ENCODE peak calls at places on chromosomes 2 and 18, in five cellular contexts. B, F, J, D and Z are unnamed samples.

GRCh38 chr2:28049416-28049815 is 158.9 kb downstream of the BABAM2 start:
- DNase-seq in B (no peak), F (no peak), J (no peak), D (no peak), Z (no peak)

GRCh38 chr2:219017166-219017931 is 24.0 kb downstream of the CFAP65 start:
- DNase-seq in J (no peak), F (no peak), B (no peak), D (no peak), Z (peak; percentile 82)

GRCh38 chr18:21117385-21118135 is 5.9 kb upstream of the ROCK1 start:
- DNase-seq in D (no peak), F (peak; percentile 84), B (no peak), J (no peak), Z (no peak)

GRCh38 chr2:182435754-182436153 is 8.9 kb upstream of the PDE1A start:
- DNase-seq in J (no peak), D (no peak), F (peak; percentile 45), B (no peak), Z (no peak)

GRCh38 chr2:205808493-205809121 is 126.3 kb downstream of the NRP2 start:
- DNase-seq in F (no peak), D (no peak), J (no peak), B (no peak), Z (no peak)

GRCh38 chr2:239247401-239248245 is 153.2 kb downstream of the HDAC4 start:
- DNase-seq in B (no peak), F (peak; percentile 81), D (no peak), J (no peak), Z (no peak)

GRCh38 chr2:201360256-201360655 is 3.1 kb upstream of the FLACC1 start:
- DNase-seq in B (no peak), D (no peak), F (no peak), J (no peak), Z (no peak)

GRCh38 chr18:79621501-79621900 is 58.1 kb upstream of the CTDP1 start:
- DNase-seq in F (no peak), J (no peak), D (no peak), B (no peak), Z (peak; percentile 88)

GRCh38 chr2:48144777-48145176 is 238.5 kb upstream of the FBXO11 start:
- DNase-seq in J (no peak), B (no peak), D (no peak), F (no peak), Z (no peak)

GRCh38 chr2:147847746-147848391 is 3.0 kb downstream of the ACVR2A start:
- DNase-seq in F (no peak), B (no peak), D (no peak), J (no peak), Z (no peak)

GRCh38 chr2:230896346-230897115 is 28.5 kb downstream of the GPR55 start:
- DNase-seq in B (peak; percentile 11), F (no peak), D (peak; percentile 37), J (no peak), Z (no peak)

GRCh38 chr2:176924909-176925548 is 287.6 kb upstream of the HNRNPA3 start:
- DNase-seq in F (no peak), J (no peak), D (no peak), B (no peak), Z (no peak)

GRCh38 chr18:77073336-77074093 is 59.1 kb downstream of the MBP start:
- DNase-seq in J (no peak), B (no peak), D (no peak), F (no peak), Z (no peak)

GRCh38 chr2:234630676-234631350 is 133.9 kb upstream of the ARL4C start:
- DNase-seq in F (peak; percentile 29), B (no peak), D (no peak), J (no peak), Z (no peak)

GRCh38 chr2:208280933-208281332 is 14.9 kb downstream of the PIKFYVE start:
- DNase-seq in D (no peak), F (peak; percentile 67), B (no peak), J (no peak), Z (no peak)

GRCh38 chr2:63257473-63257872 is 206.8 kb downstream of the OTX1 start:
- DNase-seq in B (no peak), D (no peak), J (peak; percentile 9), F (no peak), Z (no peak)

GRCh38 chr2:16204791-16205620 is 264.7 kb downstream of the MYCN start:
- DNase-seq in J (no peak), F (no peak), B (no peak), D (peak; percentile 62), Z (no peak)

GRCh38 chr18:8632386-8632785 is 23.1 kb downstream of the RAB12 start:
- DNase-seq in F (no peak), J (no peak), D (no peak), B (no peak), Z (no peak)

GRCh38 chr2:120916446-120916845 is 180.8 kb downstream of the GLI2 start:
- DNase-seq in B (no peak), F (no peak), J (no peak), D (no peak), Z (no peak)

GRCh38 chr18:61736168-61736567 is 156.6 kb downstream of the RNF152 start:
- DNase-seq in F (no peak), D (no peak), J (no peak), B (no peak), Z (no peak)

GRCh38 chr2:157256621-157257020 is 884 bp upstream of the GALNT5 start:
- DNase-seq in F (no peak), J (peak; percentile 29), B (no peak), D (no peak), Z (no peak)

GRCh38 chr18:48733854-48734253 is 195.0 kb downstream of the CTIF start:
- DNase-seq in F (no peak), B (no peak), D (no peak), J (no peak), Z (no peak)

DNA sequence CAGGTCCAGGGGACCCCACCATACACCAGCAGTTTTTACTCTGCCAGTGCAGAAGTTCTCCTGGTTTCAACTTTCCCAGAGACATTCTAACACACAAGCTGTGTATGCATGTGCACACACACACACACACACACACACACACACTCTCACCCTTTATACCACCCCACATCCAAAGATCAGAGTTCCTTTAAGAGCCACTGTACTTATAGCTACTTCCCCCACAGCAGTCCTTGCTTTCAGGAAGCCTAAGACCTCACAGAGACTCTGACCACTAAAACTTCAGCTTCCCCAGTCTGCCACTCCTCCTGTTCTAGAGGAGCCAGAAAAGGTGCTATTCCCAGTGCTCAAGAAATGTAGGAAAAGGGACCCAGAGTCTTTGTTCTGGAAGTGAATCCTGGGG is 107.8 kb downstream of the ZNF521 start:
- DNase-seq in J (no peak), B (no peak), F (no peak), D (no peak), Z (no peak)
- TF ChIP-seq CTCF in J (no peak), B (no peak), F (no peak), D (no peak), Z (no peak)

GRCh38 chr18:62808116-62808515 is 92.8 kb downstream of the PHLPP1 start:
- DNase-seq in J (no peak), F (no peak), B (no peak), D (no peak), Z (no peak)

GRCh38 chr18:62799977-62800376 is 84.6 kb downstream of the PHLPP1 start:
- DNase-seq in D (no peak), F (no peak), B (no peak), J (no peak), Z (no peak)

GRCh38 chr18:62807406-62807805 is 92.1 kb downstream of the PHLPP1 start:
- DNase-seq in D (no peak), B (no peak), J (no peak), F (no peak), Z (no peak)

GRCh38 chr18:62797329-62797728 is 82.0 kb downstream of the PHLPP1 start:
- DNase-seq in J (no peak), F (no peak), D (no peak), B (no peak), Z (no peak)

DNA sequence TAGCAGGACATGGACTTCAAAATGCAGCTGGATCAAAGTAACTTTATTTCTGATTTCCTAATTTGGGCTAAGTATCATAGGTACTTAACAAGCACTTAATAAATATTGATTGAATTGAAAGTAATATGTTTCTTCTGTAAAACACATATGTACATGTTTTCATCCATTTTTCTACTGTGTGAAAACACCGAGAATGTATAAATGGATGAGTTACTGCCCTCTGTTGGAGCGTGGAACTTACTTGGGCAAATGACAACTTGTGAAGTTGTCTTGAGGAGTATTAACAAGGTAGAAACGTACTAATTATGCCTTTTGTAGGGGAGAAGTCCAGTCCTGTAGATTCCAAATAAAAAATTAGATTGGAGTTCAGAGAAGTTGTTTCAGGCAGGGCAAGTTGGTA is 87.2 kb downstream of the PHLPP1 start:
- DNase-seq in J (no peak), B (no peak), F (peak; percentile 22), D (no peak), Z (no peak)
- TF ChIP-seq CTCF in J (no peak), B (peak; percentile 38), F (peak; percentile 24), D (peak; percentile 40), Z (peak; percentile 64)

GRCh38 chr2:232843860-232844259 is 26.2 kb upstream of the SNORC start:
- DNase-seq in J (no peak), D (no peak), B (no peak), F (no peak), Z (no peak)
- TF ChIP-seq CTCF in J (no peak), D (peak; percentile 61), B (no peak), F (peak; percentile 15), Z (peak; percentile 52)

GRCh38 chr18:75170916-75171315 is 38.0 kb downstream of the PTGR3 start:
- DNase-seq in B (no peak), F (no peak), D (peak; percentile 46), J (no peak), Z (no peak)

GRCh38 chr18:75172299-75173124 is 36.4 kb downstream of the PTGR3 start:
- DNase-seq in F (no peak), J (no peak), D (peak; percentile 29), B (no peak), Z (no peak)

GRCh38 chr18:75173758-75174157 is 35.2 kb downstream of the PTGR3 start:
- DNase-seq in D (peak; percentile 32), B (no peak), J (no peak), F (no peak), Z (no peak)

GRCh38 chr18:75170022-75170789 is 38.7 kb downstream of the PTGR3 start:
- DNase-seq in D (peak; percentile 53), J (no peak), B (no peak), F (no peak), Z (no peak)

DNA sequence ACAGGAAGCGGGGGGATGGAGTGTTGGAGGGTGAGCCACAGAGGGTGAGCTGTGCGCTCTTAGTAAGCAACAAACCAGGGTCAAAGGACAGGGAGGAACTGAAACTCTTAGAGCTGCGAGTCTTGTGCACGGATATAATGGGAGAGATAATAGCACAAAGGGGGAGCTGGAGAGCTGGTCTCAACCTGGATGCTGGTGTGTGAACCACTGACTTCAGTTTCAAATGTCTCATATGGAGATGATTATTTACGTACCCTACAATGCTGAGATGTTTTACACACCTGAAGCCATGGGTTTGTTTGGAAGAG is 35.9 kb downstream of the PTGR3 start:
- DNase-seq in B (peak; percentile 28), D (peak; percentile 45), F (no peak), J (peak; percentile 88), Z (no peak)
- TF ChIP-seq CTCF in B (peak; percentile 20), D (peak; percentile 42), F (no peak), J (peak; percentile 39), Z (no peak)